ENCODE peak calls at places on chromosomes 12 and 14, in four cellular contexts. N is HL-60, T is K562, Y is GM12878. L is an unnamed sample.

GRCh38 chr12:89695830-89696229 is 12.8 kb downstream of the ATP2B1 start:
- DNase-seq in N (no peak), Y (no peak), T (no peak), L (no peak)

GRCh38 chr12:45327823-45328383 is 112.0 kb downstream of the ANO6 start:
- DNase-seq in T (no peak), N (no peak), Y (no peak), L (no peak)

GRCh38 chr12:47184813-47185212 is 105.1 kb upstream of the AMIGO2 start:
- DNase-seq in N (no peak), Y (no peak), T (no peak), L (no peak)

GRCh38 chr12:121214855-121215745 is 5.2 kb downstream of the P2RX4 start:
- DNase-seq in Y (no peak), N (no peak), T (peak; percentile 33), L (no peak)

GRCh38 chr12:76138656-76139055 is 54.2 kb upstream of the NAP1L1 start:
- DNase-seq in T (no peak), N (no peak), Y (no peak), L (no peak)

GRCh38 chr12:100020370-100020769 is 35.6 kb upstream of the ANKS1B start:
- DNase-seq in Y (no peak), T (no peak), N (no peak), L (no peak)

GRCh38 chr14:65821224-65821753 is 408.8 kb downstream of the FUT8 start:
- DNase-seq in Y (no peak), T (no peak), N (no peak), L (no peak)

GRCh38 chr14:63493246-63493645 is 49.9 kb downstream of the PPP2R5E start:
- DNase-seq in Y (no peak), N (no peak), T (peak; percentile 29), L (no peak)

GRCh38 chr14:100569734-100570251 is 17.4 kb downstream of the BEGAIN start:
- DNase-seq in N (no peak), T (no peak), Y (no peak), L (no peak)

GRCh38 chr12:125684968-125685790 is 619.9 kb downstream of the AACS start:
- DNase-seq in T (no peak), N (no peak), Y (no peak), L (no peak)

GRCh38 chr12:66354291-66354690 is 52.0 kb downstream of the HELB start:
- DNase-seq in T (no peak), N (no peak), Y (no peak), L (no peak)

GRCh38 chr12:66351301-66351700 is 49.0 kb downstream of the HELB start:
- DNase-seq in N (no peak), T (no peak), Y (no peak), L (no peak)

GRCh38 chr12:66352899-66353298 is 50.6 kb downstream of the HELB start:
- DNase-seq in T (no peak), N (no peak), Y (no peak), L (no peak)

DNA sequence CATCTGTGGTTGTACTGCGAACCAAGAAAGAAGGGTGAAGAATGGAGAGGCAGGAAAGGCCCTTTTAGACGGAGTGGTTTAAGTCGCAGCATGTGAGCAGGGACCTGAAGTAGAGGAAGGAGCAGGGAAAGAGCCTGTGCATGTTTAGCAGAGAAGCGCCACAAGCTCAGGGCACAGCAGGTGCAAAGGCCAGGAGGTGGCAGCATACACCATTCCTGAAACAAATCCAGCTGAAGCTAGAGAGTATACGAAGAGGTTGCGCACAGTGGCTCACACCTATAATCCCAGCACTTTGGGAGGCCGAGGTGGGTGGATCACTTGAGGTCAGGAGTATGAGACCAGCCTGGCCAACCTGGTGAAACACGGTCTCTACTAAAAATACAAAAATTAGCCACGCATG is 49.9 kb downstream of the HELB start:
- DNase-seq in T (peak; percentile 37), Y (no peak), N (peak; percentile 25), L (no peak)
- TF ChIP-seq SPI1 in T (no peak), Y (no peak), N (no peak), L (no peak)

DNA sequence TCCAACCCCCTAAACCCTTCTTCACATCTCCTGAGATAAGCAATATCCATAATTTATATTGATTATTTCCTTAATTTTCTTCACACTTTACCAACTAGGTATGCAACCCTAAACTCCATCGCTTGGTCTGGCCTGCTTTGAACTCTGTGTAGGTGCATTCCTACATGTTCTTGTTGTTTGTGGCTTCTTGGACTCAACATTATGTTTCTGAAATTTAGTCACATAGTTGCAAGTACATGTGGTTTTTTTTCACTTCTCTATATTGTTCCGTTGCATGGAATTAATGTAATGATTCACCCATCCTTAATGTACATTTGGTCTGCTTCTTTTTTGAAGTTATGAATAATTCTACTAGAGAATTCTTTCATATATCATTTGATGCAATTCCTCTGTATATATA is 1.6 kb upstream of the TAS2R30 start:
- DNase-seq in T (no peak), N (no peak), Y (no peak), L (no peak)
- TF ChIP-seq SPI1 in T (no peak), N (no peak), Y (peak; percentile 37), L (peak; percentile 63)

DNA sequence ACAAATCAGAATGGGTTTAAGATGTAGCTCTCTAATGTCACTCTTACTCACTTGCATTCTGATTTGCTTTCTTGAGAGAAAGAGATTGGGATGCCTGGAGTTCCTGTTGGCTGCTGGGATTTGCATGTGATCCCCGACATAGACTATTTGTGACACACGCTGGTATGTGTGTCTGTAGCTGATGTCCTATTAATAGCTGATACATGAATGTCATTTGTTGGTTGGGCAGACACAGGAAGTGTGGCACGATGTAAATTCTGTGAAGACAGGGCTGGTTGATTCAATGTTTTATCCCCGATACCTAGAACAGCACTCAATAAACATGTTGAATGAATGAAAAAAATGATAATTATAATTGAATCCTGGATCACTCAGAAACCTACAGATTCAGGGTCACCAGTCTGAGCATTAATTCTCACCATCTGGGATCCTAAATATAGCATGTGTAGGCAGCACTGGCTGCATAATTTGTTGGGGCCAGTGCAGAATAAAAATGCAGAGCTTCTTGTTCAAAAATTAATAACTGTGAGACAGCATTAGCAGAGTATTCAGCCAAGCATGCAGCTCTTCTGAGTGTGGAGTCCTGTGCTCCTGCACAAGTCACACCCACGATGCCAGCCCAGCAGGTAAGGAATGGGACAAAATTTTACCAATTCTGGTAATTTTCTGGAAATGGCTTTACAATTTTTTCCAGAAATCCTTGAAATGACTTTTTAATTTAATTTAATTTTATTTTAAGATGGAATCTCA is 35.5 kb upstream of the SOCS2 start:
- DNase-seq in N (no peak), T (no peak), Y (peak; percentile 15), L (no peak)
- TF ChIP-seq SPI1 in N (no peak), T (no peak), Y (no peak), L (no peak)

DNA sequence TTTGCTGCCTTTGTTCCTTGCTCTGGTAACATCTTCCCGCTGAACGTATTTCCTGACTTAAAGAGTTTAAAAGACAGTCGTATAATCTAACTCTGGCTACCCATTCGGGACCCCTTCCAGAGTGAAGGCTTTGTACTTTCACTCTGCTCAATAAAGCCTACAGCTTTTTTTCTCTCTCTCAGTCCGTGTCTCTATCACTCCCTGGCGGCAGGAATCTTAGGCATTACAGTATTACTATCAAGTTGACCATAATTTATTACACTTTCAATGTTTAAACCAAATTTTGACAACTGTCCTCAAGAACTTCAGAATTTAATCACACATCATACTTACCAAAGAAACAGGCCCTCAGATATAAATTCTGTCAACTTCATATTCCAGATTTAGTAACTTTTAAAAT is 967.9 kb downstream of the FSCB start:
- DNase-seq in N (no peak), T (no peak), Y (no peak), L (no peak)
- TF ChIP-seq SPI1 in N (no peak), T (no peak), Y (no peak), L (no peak)

GRCh38 chr14:73762375-73762822 is 48.2 kb upstream of the PNMA1 start:
- DNase-seq in N (no peak), Y (peak; percentile 79), T (peak; percentile 76), L (no peak)
- TF ChIP-seq SPI1 in N (no peak), Y (peak; percentile 21), T (no peak), L (no peak)

GRCh38 chr14:73264080-73264895 is 27.0 kb downstream of the PAPLN start:
- DNase-seq in T (no peak), N (no peak), Y (no peak), L (no peak)
- TF ChIP-seq SPI1 in T (no peak), N (no peak), Y (no peak), L (no peak)

DNA sequence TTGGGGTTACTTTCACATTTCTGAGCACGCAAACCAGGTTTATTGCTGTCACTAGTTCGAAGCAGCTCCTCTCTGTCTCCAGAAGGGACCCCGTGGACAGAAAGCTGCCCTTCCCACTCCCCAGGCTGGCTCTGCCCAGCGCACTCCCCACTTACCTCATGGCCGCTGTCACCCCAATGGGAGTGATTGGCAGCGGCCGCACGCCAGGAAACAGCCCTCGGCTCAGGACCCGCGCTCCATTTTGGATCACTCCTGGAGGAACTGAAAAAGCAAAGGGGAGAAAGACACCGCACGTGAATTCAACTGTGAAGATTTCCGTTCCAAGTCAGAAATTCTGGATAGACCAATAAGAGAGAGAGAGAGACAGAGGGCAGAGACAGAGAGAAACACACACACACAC is 236.5 kb downstream of the FOXN3 start:
- DNase-seq in T (no peak), Y (no peak), N (no peak), L (no peak)
- TF ChIP-seq SPI1 in T (no peak), Y (no peak), N (no peak), L (no peak)

DNA sequence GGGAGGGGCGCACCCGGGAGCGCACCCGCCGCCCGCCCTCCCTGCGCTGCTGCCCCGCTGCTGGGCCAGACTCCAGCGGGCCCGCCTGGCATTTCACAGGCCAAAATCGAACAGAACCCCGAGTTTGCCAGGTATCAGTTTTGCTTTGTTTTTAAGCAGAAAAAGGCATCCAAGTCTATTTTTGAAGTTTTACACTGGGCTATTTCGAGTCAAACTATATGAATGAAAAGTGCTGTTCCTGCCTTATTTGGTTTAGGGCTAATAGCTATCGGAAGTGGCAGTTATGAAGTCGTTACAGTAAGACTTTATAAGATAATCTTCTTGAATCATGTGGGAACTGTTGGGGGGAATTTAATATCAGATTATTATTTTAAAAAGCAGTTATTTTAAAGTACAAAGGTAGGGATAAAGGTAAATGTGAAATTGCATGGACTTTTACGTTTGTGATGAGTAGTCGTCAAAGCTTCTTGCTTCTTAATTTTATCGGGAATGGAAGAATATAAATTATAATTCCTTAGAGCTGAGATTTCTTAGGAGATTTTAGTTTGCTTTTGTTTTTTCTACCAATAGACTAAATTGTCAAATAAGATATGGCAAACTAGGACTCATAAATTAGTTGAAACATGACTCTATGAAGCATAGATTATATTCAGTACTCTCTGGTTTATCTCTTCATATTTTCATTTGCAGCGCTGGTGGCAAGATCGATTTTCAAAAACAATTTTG is 1.1 kb downstream of the MSRB3 start:
- DNase-seq in Y (no peak), T (no peak), N (no peak), L (no peak)
- TF ChIP-seq SPI1 in Y (no peak), T (no peak), N (no peak), L (no peak)

L was measured in GM12891.